ENCODE peak calls at places on chromosomes 3 and 15, in ten cellular contexts. One of them, this sample, is unnamed.

GRCh38 chr15:101004986-101005747 is 86.0 kb downstream of the LRRK1 start:
- DNase-seq in sigmoid colon: peak; percentile 24
- DNase-seq in epithelial cell of esophagus: no peak
- DNase-seq in HepG2: no peak
- DNase-seq in H9: peak; percentile 8
- DNase-seq in tibial nerve: no peak
- DNase-seq in fibroblast of lung: no peak
- DNase-seq in heart right ventricle: no peak
- DNase-seq in RWPE1: no peak
- DNase-seq in nephron progenitor cell: no peak
- DNase-seq in this sample: no peak

GRCh38 chr15:63449711-63450110 is 54.7 kb upstream of the USP3 start:
- DNase-seq in nephron progenitor cell: no peak
- DNase-seq in RWPE1: peak; percentile 28
- DNase-seq in epithelial cell of esophagus: peak; percentile 36
- DNase-seq in heart right ventricle: no peak
- DNase-seq in tibial nerve: no peak
- DNase-seq in fibroblast of lung: no peak
- DNase-seq in HepG2: no peak
- DNase-seq in H9: peak; percentile 80
- DNase-seq in sigmoid colon: no peak
- DNase-seq in this sample: peak; percentile 73

GRCh38 chr3:12423131-12423530 is 61.1 kb upstream of the TSEN2 start:
- DNase-seq in tibial nerve: no peak
- DNase-seq in nephron progenitor cell: no peak
- DNase-seq in RWPE1: no peak
- DNase-seq in fibroblast of lung: no peak
- DNase-seq in HepG2: no peak
- DNase-seq in epithelial cell of esophagus: no peak
- DNase-seq in sigmoid colon: no peak
- DNase-seq in H9: no peak
- DNase-seq in heart right ventricle: no peak
- DNase-seq in this sample: no peak

GRCh38 chr3:9582332-9582731 is 28.7 kb upstream of the LHFPL4 start:
- DNase-seq in RWPE1: no peak
- DNase-seq in heart right ventricle: no peak
- DNase-seq in H9: no peak
- DNase-seq in tibial nerve: no peak
- DNase-seq in fibroblast of lung: no peak
- DNase-seq in epithelial cell of esophagus: no peak
- DNase-seq in HepG2: no peak
- DNase-seq in sigmoid colon: no peak
- DNase-seq in nephron progenitor cell: no peak
- DNase-seq in this sample: no peak

GRCh38 chr3:192758654-192759053 is 31.3 kb upstream of the FGF12 start:
- DNase-seq in nephron progenitor cell: no peak
- DNase-seq in sigmoid colon: no peak
- DNase-seq in H9: no peak
- DNase-seq in tibial nerve: no peak
- DNase-seq in RWPE1: no peak
- DNase-seq in HepG2: no peak
- DNase-seq in epithelial cell of esophagus: no peak
- DNase-seq in heart right ventricle: no peak
- DNase-seq in fibroblast of lung: no peak
- DNase-seq in this sample: no peak

GRCh38 chr3:4425707-4426106 is 41.4 kb downstream of the SUMF1 start:
- DNase-seq in RWPE1: no peak
- DNase-seq in fibroblast of lung: no peak
- DNase-seq in heart right ventricle: no peak
- DNase-seq in tibial nerve: no peak
- DNase-seq in epithelial cell of esophagus: peak; percentile 35
- DNase-seq in H9: no peak
- DNase-seq in sigmoid colon: no peak
- DNase-seq in nephron progenitor cell: no peak
- DNase-seq in HepG2: no peak
- DNase-seq in this sample: no peak

GRCh38 chr15:89818287-89818686 is 3.6 kb upstream of the ANPEP start:
- DNase-seq in RWPE1: no peak
- DNase-seq in heart right ventricle: no peak
- DNase-seq in sigmoid colon: no peak
- DNase-seq in epithelial cell of esophagus: no peak
- DNase-seq in H9: no peak
- DNase-seq in fibroblast of lung: no peak
- DNase-seq in nephron progenitor cell: no peak
- DNase-seq in HepG2: no peak
- DNase-seq in tibial nerve: no peak
- DNase-seq in this sample: no peak

GRCh38 chr15:89616228-89616627 is 39.0 kb downstream of the KIF7 start:
- DNase-seq in fibroblast of lung: no peak
- DNase-seq in epithelial cell of esophagus: no peak
- DNase-seq in HepG2: no peak
- DNase-seq in nephron progenitor cell: no peak
- DNase-seq in H9: no peak
- DNase-seq in RWPE1: no peak
- DNase-seq in heart right ventricle: no peak
- DNase-seq in tibial nerve: no peak
- DNase-seq in sigmoid colon: no peak
- DNase-seq in this sample: no peak

GRCh38 chr3:51691021-51691420 is 15.8 kb upstream of the GRM2 start:
- DNase-seq in heart right ventricle: no peak
- DNase-seq in fibroblast of lung: no peak
- DNase-seq in HepG2: no peak
- DNase-seq in sigmoid colon: no peak
- DNase-seq in H9: no peak
- DNase-seq in nephron progenitor cell: no peak
- DNase-seq in RWPE1: no peak
- DNase-seq in tibial nerve: no peak
- DNase-seq in epithelial cell of esophagus: no peak
- DNase-seq in this sample: no peak

GRCh38 chr15:52737720-52738119 is 52.4 kb downstream of the ONECUT1 start:
- DNase-seq in nephron progenitor cell: no peak
- DNase-seq in sigmoid colon: no peak
- DNase-seq in HepG2: no peak
- DNase-seq in heart right ventricle: no peak
- DNase-seq in epithelial cell of esophagus: peak; percentile 63
- DNase-seq in H9: no peak
- DNase-seq in RWPE1: no peak
- DNase-seq in tibial nerve: no peak
- DNase-seq in fibroblast of lung: no peak
- DNase-seq in this sample: peak; percentile 25

GRCh38 chr3:37996785-37997301 is 6.3 kb downstream of the VILL start:
- DNase-seq in fibroblast of lung: peak; percentile 74
- DNase-seq in H9: peak; percentile 81
- DNase-seq in sigmoid colon: peak; percentile 87
- DNase-seq in HepG2: peak; percentile 80
- DNase-seq in heart right ventricle: peak; percentile 70
- DNase-seq in nephron progenitor cell: peak; percentile 87
- DNase-seq in tibial nerve: peak; percentile 88
- DNase-seq in RWPE1: peak; percentile 62
- DNase-seq in epithelial cell of esophagus: peak; percentile 88
- DNase-seq in this sample: peak; percentile 85

GRCh38 chr15:79192462-79193036 is 90.0 kb upstream of the ANKRD34C start:
- DNase-seq in tibial nerve: no peak
- DNase-seq in epithelial cell of esophagus: no peak
- DNase-seq in heart right ventricle: no peak
- DNase-seq in nephron progenitor cell: no peak
- DNase-seq in HepG2: no peak
- DNase-seq in fibroblast of lung: no peak
- DNase-seq in H9: no peak
- DNase-seq in RWPE1: no peak
- DNase-seq in sigmoid colon: no peak
- DNase-seq in this sample: no peak

DNA sequence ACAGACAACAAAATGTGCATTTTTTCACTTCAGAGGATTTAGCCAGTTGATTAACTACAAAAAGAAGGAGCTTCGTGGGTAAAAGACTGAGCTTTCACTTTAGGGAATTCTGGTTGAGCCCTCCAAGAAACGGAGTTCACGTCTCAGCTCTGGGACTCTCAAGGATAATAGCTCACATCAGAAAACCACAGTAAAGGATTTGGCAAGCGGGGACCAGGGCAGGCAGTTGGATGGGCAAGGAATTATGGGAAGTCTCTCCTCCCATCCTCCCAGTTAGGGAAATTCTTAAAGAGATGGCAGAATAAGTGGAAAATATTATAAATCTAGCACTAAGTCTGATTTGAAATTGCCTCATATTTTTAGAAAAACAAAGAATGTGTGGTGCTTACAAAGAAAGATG is 188.3 kb upstream of the EOMES start:
- DNase-seq in RWPE1: no peak
- DNase-seq in epithelial cell of esophagus: no peak
- DNase-seq in HepG2: no peak
- DNase-seq in fibroblast of lung: no peak
- DNase-seq in H9: no peak
- DNase-seq in tibial nerve: peak; percentile 12
- DNase-seq in nephron progenitor cell: no peak
- DNase-seq in sigmoid colon: no peak
- DNase-seq in heart right ventricle: peak; percentile 5
- DNase-seq in this sample: no peak
- TF ChIP-seq CTCF in RWPE1: no peak
- TF ChIP-seq CTCF in epithelial cell of esophagus: no peak
- TF ChIP-seq CTCF in HepG2: no peak
- TF ChIP-seq CTCF in fibroblast of lung: no peak
- TF ChIP-seq CTCF in H9: no peak
- TF ChIP-seq CTCF in tibial nerve: no peak
- TF ChIP-seq CTCF in nephron progenitor cell: no peak
- TF ChIP-seq CTCF in sigmoid colon: no peak
- TF ChIP-seq CTCF in heart right ventricle: no peak
- TF ChIP-seq CTCF in this sample: no peak

GRCh38 chr3:42654331-42655201 is 1.1 kb downstream of the ZBTB47 start:
- DNase-seq in tibial nerve: no peak
- DNase-seq in RWPE1: no peak
- DNase-seq in epithelial cell of esophagus: peak; percentile 24
- DNase-seq in nephron progenitor cell: peak; percentile 76
- DNase-seq in HepG2: peak; percentile 44
- DNase-seq in sigmoid colon: peak; percentile 88
- DNase-seq in H9: peak; percentile 83
- DNase-seq in heart right ventricle: peak; percentile 56
- DNase-seq in fibroblast of lung: peak; percentile 58
- DNase-seq in this sample: no peak
- TF ChIP-seq CTCF in tibial nerve: peak; percentile 25
- TF ChIP-seq CTCF in RWPE1: no peak
- TF ChIP-seq CTCF in epithelial cell of esophagus: no peak
- TF ChIP-seq CTCF in nephron progenitor cell: no peak
- TF ChIP-seq CTCF in HepG2: peak; percentile 65
- TF ChIP-seq CTCF in sigmoid colon: no peak
- TF ChIP-seq CTCF in H9: peak; percentile 53
- TF ChIP-seq CTCF in heart right ventricle: peak; percentile 23
- TF ChIP-seq CTCF in fibroblast of lung: peak; percentile 16
- TF ChIP-seq CTCF in this sample: no peak

GRCh38 chr3:61331937-61332590 is 80.8 kb upstream of the FHIT start:
- DNase-seq in RWPE1: no peak
- DNase-seq in fibroblast of lung: no peak
- DNase-seq in sigmoid colon: no peak
- DNase-seq in H9: peak; percentile 38
- DNase-seq in tibial nerve: no peak
- DNase-seq in HepG2: no peak
- DNase-seq in heart right ventricle: no peak
- DNase-seq in epithelial cell of esophagus: no peak
- DNase-seq in nephron progenitor cell: no peak
- DNase-seq in this sample: no peak

GRCh38 chr3:61334783-61335182 is 83.5 kb upstream of the FHIT start:
- DNase-seq in RWPE1: no peak
- DNase-seq in epithelial cell of esophagus: no peak
- DNase-seq in fibroblast of lung: no peak
- DNase-seq in sigmoid colon: no peak
- DNase-seq in nephron progenitor cell: no peak
- DNase-seq in H9: no peak
- DNase-seq in heart right ventricle: no peak
- DNase-seq in tibial nerve: no peak
- DNase-seq in HepG2: no peak
- DNase-seq in this sample: no peak

DNA sequence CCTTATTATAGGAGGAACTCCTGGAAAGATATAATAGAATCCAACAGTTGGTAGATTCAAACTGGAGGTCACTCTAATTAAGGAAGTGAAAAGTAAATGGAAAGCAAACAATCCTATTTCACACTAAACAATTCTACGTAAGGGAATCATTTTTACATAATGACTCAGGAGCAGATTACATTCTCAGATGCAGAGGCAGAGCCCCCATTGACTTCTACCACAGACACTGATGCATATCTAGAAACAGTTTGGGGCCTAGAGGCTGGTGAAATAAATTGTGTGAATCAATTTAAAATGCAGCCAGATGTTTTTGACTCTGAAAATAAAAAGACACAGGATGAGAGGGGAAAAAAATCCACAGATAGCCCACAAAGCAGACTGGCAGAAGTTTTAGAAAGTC is 82.3 kb upstream of the FHIT start:
- DNase-seq in fibroblast of lung: no peak
- DNase-seq in H9: no peak
- DNase-seq in tibial nerve: no peak
- DNase-seq in HepG2: no peak
- DNase-seq in heart right ventricle: no peak
- DNase-seq in sigmoid colon: no peak
- DNase-seq in nephron progenitor cell: no peak
- DNase-seq in epithelial cell of esophagus: no peak
- DNase-seq in RWPE1: no peak
- DNase-seq in this sample: no peak
- TF ChIP-seq CTCF in fibroblast of lung: no peak
- TF ChIP-seq CTCF in H9: no peak
- TF ChIP-seq CTCF in tibial nerve: no peak
- TF ChIP-seq CTCF in HepG2: no peak
- TF ChIP-seq CTCF in heart right ventricle: no peak
- TF ChIP-seq CTCF in sigmoid colon: no peak
- TF ChIP-seq CTCF in nephron progenitor cell: no peak
- TF ChIP-seq CTCF in epithelial cell of esophagus: no peak
- TF ChIP-seq CTCF in RWPE1: no peak
- TF ChIP-seq CTCF in this sample: no peak

GRCh38 chr15:32122013-32122412 is 91.7 kb downstream of the CHRNA7 start:
- DNase-seq in H9: no peak
- DNase-seq in RWPE1: no peak
- DNase-seq in HepG2: no peak
- DNase-seq in sigmoid colon: no peak
- DNase-seq in heart right ventricle: no peak
- DNase-seq in tibial nerve: no peak
- DNase-seq in nephron progenitor cell: no peak
- DNase-seq in epithelial cell of esophagus: no peak
- DNase-seq in fibroblast of lung: no peak
- DNase-seq in this sample: no peak

GRCh38 chr15:32125595-32125994 is 95.3 kb downstream of the CHRNA7 start:
- DNase-seq in heart right ventricle: no peak
- DNase-seq in RWPE1: no peak
- DNase-seq in sigmoid colon: no peak
- DNase-seq in HepG2: no peak
- DNase-seq in epithelial cell of esophagus: no peak
- DNase-seq in fibroblast of lung: no peak
- DNase-seq in tibial nerve: no peak
- DNase-seq in H9: no peak
- DNase-seq in nephron progenitor cell: no peak
- DNase-seq in this sample: no peak

GRCh38 chr15:32120577-32121465 is 90.5 kb downstream of the CHRNA7 start:
- DNase-seq in H9: no peak
- DNase-seq in RWPE1: no peak
- DNase-seq in fibroblast of lung: no peak
- DNase-seq in nephron progenitor cell: no peak
- DNase-seq in heart right ventricle: no peak
- DNase-seq in tibial nerve: no peak
- DNase-seq in epithelial cell of esophagus: no peak
- DNase-seq in sigmoid colon: no peak
- DNase-seq in HepG2: no peak
- DNase-seq in this sample: no peak

GRCh38 chr15:32123473-32123872 is 93.2 kb downstream of the CHRNA7 start:
- DNase-seq in tibial nerve: no peak
- DNase-seq in nephron progenitor cell: no peak
- DNase-seq in fibroblast of lung: no peak
- DNase-seq in RWPE1: no peak
- DNase-seq in sigmoid colon: no peak
- DNase-seq in epithelial cell of esophagus: no peak
- DNase-seq in HepG2: no peak
- DNase-seq in H9: no peak
- DNase-seq in heart right ventricle: no peak
- DNase-seq in this sample: no peak

GRCh38 chr15:32124726-32125125 is 94.4 kb downstream of the CHRNA7 start:
- DNase-seq in epithelial cell of esophagus: no peak
- DNase-seq in tibial nerve: no peak
- DNase-seq in fibroblast of lung: no peak
- DNase-seq in sigmoid colon: no peak
- DNase-seq in HepG2: no peak
- DNase-seq in nephron progenitor cell: no peak
- DNase-seq in heart right ventricle: no peak
- DNase-seq in RWPE1: no peak
- DNase-seq in H9: no peak
- DNase-seq in this sample: no peak
- TF ChIP-seq CTCF in epithelial cell of esophagus: no peak
- TF ChIP-seq CTCF in tibial nerve: no peak
- TF ChIP-seq CTCF in fibroblast of lung: no peak
- TF ChIP-seq CTCF in sigmoid colon: no peak
- TF ChIP-seq CTCF in HepG2: no peak
- TF ChIP-seq CTCF in nephron progenitor cell: no peak
- TF ChIP-seq CTCF in heart right ventricle: no peak
- TF ChIP-seq CTCF in RWPE1: no peak
- TF ChIP-seq CTCF in H9: no peak
- TF ChIP-seq CTCF in this sample: no peak